ENCODE peak calls at places on chromosome 22, in ten cellular contexts. L is stomach, V is dorsolateral prefrontal cortex, G is neural crest cell, Q is sigmoid colon, U is cardiac fibroblast, S is neural progenitor cell, I is GM12865, R is OCI-LY7, M is HL-60. Z is an unnamed sample.
A peak's percentile ranks its signal among the peaks of the same experiment; 100 is the strongest.

GRCh38 chr22:31846161-31847115 is 92.6 kb downstream of the DEPDC5 start:
- DNase-seq in I (peak; percentile 29), L (no peak), G (peak; percentile 34), S (no peak), R (peak; percentile 43), U (peak; percentile 71), Q (no peak), M (peak; percentile 8), V (no peak), Z (peak; percentile 51)

GRCh38 chr22:44828193-44828592 is 75.8 kb downstream of the ARHGAP8 start:
- DNase-seq in R (peak; percentile 22), S (peak; percentile 60), M (no peak), U (no peak), L (no peak), G (peak; percentile 57), Q (no peak), I (peak; percentile 32), V (no peak), Z (peak; percentile 61)

GRCh38 chr22:36356708-36357694 is 30.8 kb downstream of the MYH9 start:
- DNase-seq in U (no peak), L (no peak), M (peak; percentile 45), R (no peak), S (no peak), V (no peak), Q (no peak), I (no peak), G (no peak), Z (no peak)

GRCh38 chr22:22957090-22957489 is 69.5 kb downstream of the IGLL5 start:
- DNase-seq in L (no peak), U (no peak), M (no peak), G (no peak), S (no peak), Q (no peak), V (no peak), I (no peak), R (no peak), Z (no peak)

GRCh38 chr22:46592390-46592872 is 27.8 kb upstream of the GRAMD4 start:
- DNase-seq in U (peak; percentile 68), Q (peak; percentile 70), R (peak; percentile 82), M (no peak), S (peak; percentile 0), G (no peak), V (no peak), L (no peak), I (peak; percentile 83), Z (peak; percentile 75)

GRCh38 chr22:27748355-27749168 is 53.0 kb downstream of the MN1 start:
- DNase-seq in R (no peak), M (no peak), S (peak; percentile 66), U (peak; percentile 79), G (no peak), L (no peak), I (no peak), Q (peak; percentile 69), V (no peak), Z (no peak)

GRCh38 chr22:40635940-40636379 is 559 bp downstream of the MRTFA start:
- DNase-seq in G (peak; percentile 20), U (no peak), R (peak; percentile 45), L (peak; percentile 30), Q (peak; percentile 71), I (peak; percentile 18), V (peak; percentile 25), S (no peak), M (no peak), Z (no peak)

GRCh38 chr22:45671783-45672563 is at the start of gene ATXN10:
- DNase-seq in L (peak; percentile 48), U (peak; percentile 77), I (peak; percentile 78), G (peak; percentile 83), V (peak; percentile 62), R (peak; percentile 82), M (peak; percentile 74), S (peak; percentile 95), Q (peak; percentile 78), Z (peak; percentile 81)

GRCh38 chr22:19383292-19383691 is 48.2 kb downstream of the HIRA start:
- DNase-seq in I (no peak), L (no peak), R (no peak), G (no peak), V (no peak), S (no peak), M (no peak), U (no peak), Q (peak; percentile 17), Z (no peak)

GRCh38 chr22:28268176-28268575 is 349.1 kb upstream of the PITPNB start:
- DNase-seq in G (no peak), Q (no peak), L (no peak), V (no peak), M (no peak), I (no peak), U (no peak), S (no peak), R (no peak), Z (no peak)

GRCh38 chr22:47627561-47628253 is 865.3 kb downstream of the TBC1D22A start:
- DNase-seq in S (no peak), V (no peak), I (no peak), U (no peak), Q (no peak), G (no peak), R (no peak), M (no peak), L (no peak), Z (no peak)

GRCh38 chr22:47625013-47625385 is 862.5 kb downstream of the TBC1D22A start:
- DNase-seq in M (no peak), L (no peak), G (no peak), R (no peak), V (no peak), S (no peak), I (no peak), Q (peak; percentile 36), U (no peak), Z (no peak)

GRCh38 chr22:47628477-47629272 is 866.2 kb downstream of the TBC1D22A start:
- DNase-seq in S (no peak), R (no peak), V (no peak), I (no peak), U (no peak), M (no peak), L (peak; percentile 13), G (no peak), Q (no peak), Z (no peak)

GRCh38 chr22:47625531-47626427 is 863.3 kb downstream of the TBC1D22A start:
- DNase-seq in L (no peak), Q (peak; percentile 45), I (no peak), S (no peak), G (no peak), V (no peak), M (no peak), U (no peak), R (no peak), Z (no peak)

DNA sequence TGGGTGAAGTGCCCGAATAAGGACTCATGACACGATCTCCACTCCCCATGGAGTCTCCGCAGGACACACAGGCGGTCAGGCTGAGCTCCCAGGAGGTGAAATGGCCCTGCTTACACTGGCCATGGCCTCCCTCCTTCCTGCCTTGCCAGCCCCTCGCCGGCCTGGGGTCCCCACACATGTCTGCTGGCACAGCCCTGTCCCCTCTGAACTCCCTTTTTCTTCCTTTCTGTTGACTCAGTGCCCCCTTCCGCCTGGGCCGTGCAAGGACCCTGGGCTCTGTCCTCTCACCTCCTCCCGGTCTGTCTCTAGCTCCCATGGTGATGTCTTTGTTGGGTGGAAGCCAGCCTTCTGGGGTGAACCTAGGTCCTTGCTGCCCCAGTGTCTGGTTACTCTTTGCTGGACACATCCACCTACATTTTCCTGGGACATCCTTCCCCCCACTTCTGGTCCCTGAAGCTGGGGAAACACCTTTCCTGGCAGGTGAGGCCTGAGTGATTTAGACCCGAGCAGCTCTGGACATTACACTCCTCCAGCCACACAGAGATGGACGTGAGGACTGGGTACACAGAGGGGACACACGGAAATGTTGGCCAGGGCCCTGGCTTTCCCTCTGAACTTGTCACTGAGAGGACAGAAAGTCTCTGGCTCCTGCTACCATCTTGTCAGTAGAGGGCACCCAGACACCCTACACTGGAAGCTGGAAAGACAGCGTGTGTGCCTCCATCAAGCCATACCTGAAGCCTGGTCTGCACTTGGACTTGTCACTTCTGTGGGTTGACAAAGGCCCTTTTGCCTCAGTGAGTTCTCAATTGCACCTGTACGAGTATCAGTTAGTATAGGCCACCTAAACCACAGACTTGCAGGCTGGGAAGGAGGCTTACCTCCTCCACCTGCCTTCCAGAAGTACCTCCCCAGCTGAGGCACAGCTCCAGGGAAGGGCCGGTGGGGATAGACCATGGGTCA is 864.3 kb downstream of the TBC1D22A start:
- DNase-seq in M (no peak), L (no peak), S (no peak), G (no peak), R (peak; percentile 34), V (no peak), Q (peak; percentile 28), U (no peak), I (no peak), Z (no peak)
- TF ChIP-seq CTCF in M (no peak), L (no peak), S (no peak), G (no peak), R (peak; percentile 63), V (no peak), Q (no peak), U (no peak), I (no peak), Z (no peak)

DNA sequence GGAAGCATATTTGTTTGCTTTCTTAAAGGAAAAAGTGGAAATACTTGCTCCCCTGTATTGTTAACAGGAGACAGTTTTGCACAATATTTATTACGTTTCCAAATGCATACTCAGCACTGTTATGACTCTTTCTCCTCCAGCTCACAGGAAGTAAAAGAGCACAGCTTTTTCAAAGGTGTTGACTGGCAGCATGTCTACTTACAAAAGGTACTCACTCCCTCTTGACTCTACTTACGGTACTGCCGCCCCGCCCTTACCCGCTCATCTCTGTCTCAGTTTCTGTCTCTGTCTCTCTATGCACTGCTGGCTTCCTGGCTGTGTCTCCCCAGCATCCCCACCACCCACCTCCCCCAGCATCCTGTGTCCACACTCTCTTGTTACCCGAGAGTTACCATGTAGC is 32.2 kb upstream of the MYO18B start:
- DNase-seq in V (no peak), U (no peak), M (no peak), S (no peak), I (peak; percentile 79), Q (no peak), G (no peak), R (peak; percentile 7), L (no peak), Z (peak; percentile 55)
- TF ChIP-seq CTCF in V (no peak), U (no peak), M (no peak), S (no peak), I (no peak), Q (no peak), G (no peak), R (no peak), L (no peak), Z (no peak)

GRCh38 chr22:24005201-24005600 is at the start of gene GSTT4:
- DNase-seq in G (no peak), V (peak; percentile 20), R (no peak), S (no peak), I (no peak), Q (peak; percentile 71), L (peak; percentile 32), U (peak; percentile 57), M (no peak), Z (no peak)
- TF ChIP-seq CTCF in G (no peak), V (no peak), R (no peak), S (no peak), I (no peak), Q (no peak), L (no peak), U (no peak), M (no peak), Z (no peak)

DNA sequence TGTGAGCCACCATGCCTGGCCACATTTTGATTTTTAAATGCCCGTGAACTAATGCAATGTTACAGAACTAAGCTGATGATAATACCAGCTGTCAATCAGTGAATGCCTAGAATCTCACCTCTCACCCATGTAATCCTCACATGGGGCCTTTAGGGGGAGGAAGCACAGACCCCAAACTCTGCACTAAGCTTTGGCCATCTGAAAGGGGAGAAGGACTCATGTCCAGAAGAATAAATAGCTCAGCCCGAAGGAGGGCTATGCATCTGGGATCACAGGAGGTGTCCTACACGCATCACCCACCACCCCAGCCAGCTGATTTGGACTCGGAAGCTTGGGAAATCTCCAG is 36.0 kb upstream of the YPEL1 start:
- DNase-seq in G (no peak), Q (no peak), S (no peak), L (no peak), R (no peak), M (no peak), U (no peak), I (no peak), V (no peak), Z (no peak)
- TF ChIP-seq CTCF in G (no peak), Q (no peak), S (no peak), L (no peak), R (no peak), M (no peak), U (no peak), I (no peak), V (no peak), Z (no peak)

Z was measured in GM10248.